ENCODE peak calls at places on chromosomes 11 and 22, in nine cellular contexts. One of them, this sample, is unnamed.

GRCh38 chr11:126564588-126564987 is 209.1 kb downstream of the ST3GAL4 start:
- DNase-seq in ureter: no peak
- DNase-seq in amniotic stem cell: no peak
- DNase-seq in AG09319: no peak
- DNase-seq in Right ventricle myocardium superior: no peak
- DNase-seq in T follicular helper cell: no peak
- DNase-seq in central memory CD4-positive, alpha-beta T cell: no peak
- DNase-seq in endothelial cell: peak; percentile 31
- DNase-seq in Peyer's patch: no peak
- DNase-seq in this sample: no peak

GRCh38 chr22:20316217-20316843 is 3.5 kb downstream of the DGCR6L start:
- DNase-seq in amniotic stem cell: no peak
- DNase-seq in central memory CD4-positive, alpha-beta T cell: no peak
- DNase-seq in ureter: peak; percentile 40
- DNase-seq in AG09319: no peak
- DNase-seq in Peyer's patch: no peak
- DNase-seq in T follicular helper cell: no peak
- DNase-seq in endothelial cell: peak; percentile 3
- DNase-seq in Right ventricle myocardium superior: peak; percentile 27
- DNase-seq in this sample: no peak

GRCh38 chr11:7667460-7667859 is 5.8 kb downstream of the CYB5R2 start:
- DNase-seq in T follicular helper cell: no peak
- DNase-seq in Peyer's patch: no peak
- DNase-seq in ureter: no peak
- DNase-seq in endothelial cell: no peak
- DNase-seq in Right ventricle myocardium superior: no peak
- DNase-seq in amniotic stem cell: no peak
- DNase-seq in AG09319: no peak
- DNase-seq in central memory CD4-positive, alpha-beta T cell: no peak
- DNase-seq in this sample: no peak

GRCh38 chr11:38460901-38461300 is 1862.9 kb upstream of the RAG2 start:
- DNase-seq in central memory CD4-positive, alpha-beta T cell: no peak
- DNase-seq in Peyer's patch: no peak
- DNase-seq in ureter: peak; percentile 62
- DNase-seq in endothelial cell: no peak
- DNase-seq in T follicular helper cell: no peak
- DNase-seq in amniotic stem cell: no peak
- DNase-seq in AG09319: peak; percentile 42
- DNase-seq in Right ventricle myocardium superior: no peak
- DNase-seq in this sample: peak; percentile 1

GRCh38 chr11:12871788-12872321 is 137.3 kb upstream of the RASSF10 start:
- DNase-seq in Right ventricle myocardium superior: no peak
- DNase-seq in AG09319: no peak
- DNase-seq in amniotic stem cell: no peak
- DNase-seq in Peyer's patch: no peak
- DNase-seq in ureter: no peak
- DNase-seq in T follicular helper cell: no peak
- DNase-seq in central memory CD4-positive, alpha-beta T cell: no peak
- DNase-seq in endothelial cell: no peak
- DNase-seq in this sample: peak; percentile 67

GRCh38 chr11:106021181-106021966 is 666 bp downstream of the MSANTD4 start:
- DNase-seq in ureter: peak; percentile 41
- DNase-seq in AG09319: no peak
- DNase-seq in Peyer's patch: peak; percentile 27
- DNase-seq in Right ventricle myocardium superior: no peak
- DNase-seq in T follicular helper cell: no peak
- DNase-seq in central memory CD4-positive, alpha-beta T cell: no peak
- DNase-seq in amniotic stem cell: no peak
- DNase-seq in endothelial cell: no peak
- DNase-seq in this sample: peak; percentile 19

GRCh38 chr22:42964994-42965699 is 49.8 kb downstream of the PACSIN2 start:
- DNase-seq in central memory CD4-positive, alpha-beta T cell: no peak
- DNase-seq in endothelial cell: no peak
- DNase-seq in ureter: no peak
- DNase-seq in Right ventricle myocardium superior: no peak
- DNase-seq in T follicular helper cell: no peak
- DNase-seq in amniotic stem cell: no peak
- DNase-seq in Peyer's patch: no peak
- DNase-seq in AG09319: no peak
- DNase-seq in this sample: no peak

GRCh38 chr11:130801287-130802146 is 114.8 kb downstream of the SNX19 start:
- DNase-seq in T follicular helper cell: no peak
- DNase-seq in endothelial cell: no peak
- DNase-seq in amniotic stem cell: no peak
- DNase-seq in ureter: no peak
- DNase-seq in Peyer's patch: no peak
- DNase-seq in central memory CD4-positive, alpha-beta T cell: no peak
- DNase-seq in AG09319: no peak
- DNase-seq in Right ventricle myocardium superior: no peak
- DNase-seq in this sample: peak; percentile 92

GRCh38 chr22:20297414-20298109 is 22.3 kb downstream of the DGCR6L start:
- DNase-seq in AG09319: no peak
- DNase-seq in ureter: no peak
- DNase-seq in endothelial cell: no peak
- DNase-seq in amniotic stem cell: no peak
- DNase-seq in central memory CD4-positive, alpha-beta T cell: no peak
- DNase-seq in Right ventricle myocardium superior: no peak
- DNase-seq in T follicular helper cell: no peak
- DNase-seq in Peyer's patch: no peak
- DNase-seq in this sample: no peak

GRCh38 chr22:49925525-49926128 is 7.2 kb downstream of the CRELD2 start:
- DNase-seq in endothelial cell: no peak
- DNase-seq in central memory CD4-positive, alpha-beta T cell: peak; percentile 85
- DNase-seq in ureter: no peak
- DNase-seq in AG09319: no peak
- DNase-seq in Right ventricle myocardium superior: no peak
- DNase-seq in amniotic stem cell: no peak
- DNase-seq in T follicular helper cell: peak; percentile 69
- DNase-seq in Peyer's patch: peak; percentile 85
- DNase-seq in this sample: no peak

GRCh38 chr11:113690619-113691569 is 15.2 kb downstream of the TMPRSS5 start:
- DNase-seq in ureter: peak; percentile 67
- DNase-seq in endothelial cell: peak; percentile 51
- DNase-seq in amniotic stem cell: no peak
- DNase-seq in Peyer's patch: no peak
- DNase-seq in T follicular helper cell: no peak
- DNase-seq in central memory CD4-positive, alpha-beta T cell: no peak
- DNase-seq in AG09319: no peak
- DNase-seq in Right ventricle myocardium superior: no peak
- DNase-seq in this sample: peak; percentile 94

GRCh38 chr22:22403306-22403705 is 105.2 kb downstream of the ZNF280B start:
- DNase-seq in Peyer's patch: no peak
- DNase-seq in amniotic stem cell: no peak
- DNase-seq in T follicular helper cell: no peak
- DNase-seq in ureter: no peak
- DNase-seq in AG09319: no peak
- DNase-seq in endothelial cell: no peak
- DNase-seq in Right ventricle myocardium superior: no peak
- DNase-seq in central memory CD4-positive, alpha-beta T cell: no peak
- DNase-seq in this sample: no peak

GRCh38 chr11:12060385-12060980 is 49.9 kb upstream of the MICAL2 start:
- DNase-seq in Right ventricle myocardium superior: no peak
- DNase-seq in endothelial cell: no peak
- DNase-seq in central memory CD4-positive, alpha-beta T cell: no peak
- DNase-seq in T follicular helper cell: no peak
- DNase-seq in AG09319: no peak
- DNase-seq in ureter: peak; percentile 9
- DNase-seq in Peyer's patch: no peak
- DNase-seq in amniotic stem cell: no peak
- DNase-seq in this sample: no peak

GRCh38 chr22:45183974-45184373 is 20.2 kb downstream of the NUP50 start:
- DNase-seq in Peyer's patch: no peak
- DNase-seq in Right ventricle myocardium superior: no peak
- DNase-seq in central memory CD4-positive, alpha-beta T cell: no peak
- DNase-seq in endothelial cell: no peak
- DNase-seq in T follicular helper cell: no peak
- DNase-seq in ureter: no peak
- DNase-seq in AG09319: no peak
- DNase-seq in amniotic stem cell: no peak
- DNase-seq in this sample: no peak

GRCh38 chr11:118746988-118747585 is 43.9 kb downstream of the DDX6 start:
- DNase-seq in AG09319: no peak
- DNase-seq in central memory CD4-positive, alpha-beta T cell: no peak
- DNase-seq in endothelial cell: no peak
- DNase-seq in Right ventricle myocardium superior: no peak
- DNase-seq in ureter: no peak
- DNase-seq in T follicular helper cell: no peak
- DNase-seq in amniotic stem cell: no peak
- DNase-seq in Peyer's patch: no peak
- DNase-seq in this sample: no peak

GRCh38 chr11:92251980-92252379 is 27.4 kb downstream of the FAT3 start:
- DNase-seq in central memory CD4-positive, alpha-beta T cell: no peak
- DNase-seq in endothelial cell: no peak
- DNase-seq in AG09319: no peak
- DNase-seq in Peyer's patch: no peak
- DNase-seq in ureter: no peak
- DNase-seq in amniotic stem cell: no peak
- DNase-seq in T follicular helper cell: no peak
- DNase-seq in Right ventricle myocardium superior: no peak
- DNase-seq in this sample: no peak

GRCh38 chr11:96389604-96390402 is at the start of the genes CCDC82 and JRKL:
- DNase-seq in Right ventricle myocardium superior: peak; percentile 97
- DNase-seq in T follicular helper cell: peak; percentile 98
- DNase-seq in Peyer's patch: peak; percentile 97
- DNase-seq in AG09319: peak; percentile 85
- DNase-seq in central memory CD4-positive, alpha-beta T cell: peak; percentile 96
- DNase-seq in ureter: peak; percentile 98
- DNase-seq in endothelial cell: peak; percentile 97
- DNase-seq in amniotic stem cell: peak; percentile 85
- DNase-seq in this sample: peak; percentile 94

GRCh38 chr22:37865510-37865909 is 16.3 kb downstream of the EIF3L start:
- DNase-seq in endothelial cell: no peak
- DNase-seq in T follicular helper cell: no peak
- DNase-seq in ureter: no peak
- DNase-seq in AG09319: no peak
- DNase-seq in Right ventricle myocardium superior: no peak
- DNase-seq in Peyer's patch: no peak
- DNase-seq in amniotic stem cell: no peak
- DNase-seq in central memory CD4-positive, alpha-beta T cell: no peak
- DNase-seq in this sample: no peak

GRCh38 chr11:112834277-112834755 is 126.9 kb upstream of the NCAM1 start:
- DNase-seq in ureter: peak; percentile 52
- DNase-seq in central memory CD4-positive, alpha-beta T cell: no peak
- DNase-seq in T follicular helper cell: no peak
- DNase-seq in amniotic stem cell: no peak
- DNase-seq in Right ventricle myocardium superior: peak; percentile 79
- DNase-seq in Peyer's patch: no peak
- DNase-seq in AG09319: no peak
- DNase-seq in endothelial cell: no peak
- DNase-seq in this sample: no peak

GRCh38 chr22:26170795-26171194 is 1.5 kb downstream of the SEZ6L start:
- DNase-seq in endothelial cell: peak; percentile 52
- DNase-seq in amniotic stem cell: no peak
- DNase-seq in ureter: no peak
- DNase-seq in Right ventricle myocardium superior: peak; percentile 40
- DNase-seq in Peyer's patch: no peak
- DNase-seq in T follicular helper cell: no peak
- DNase-seq in central memory CD4-positive, alpha-beta T cell: no peak
- DNase-seq in AG09319: no peak
- DNase-seq in this sample: no peak

GRCh38 chr11:128399186-128399585 is 188.2 kb downstream of the ETS1 start:
- DNase-seq in central memory CD4-positive, alpha-beta T cell: no peak
- DNase-seq in AG09319: peak; percentile 57
- DNase-seq in amniotic stem cell: no peak
- DNase-seq in endothelial cell: no peak
- DNase-seq in T follicular helper cell: no peak
- DNase-seq in ureter: no peak
- DNase-seq in Right ventricle myocardium superior: no peak
- DNase-seq in Peyer's patch: no peak
- DNase-seq in this sample: peak; percentile 62

GRCh38 chr11:61848631-61849030 is 20.5 kb downstream of the FADS2 start:
- DNase-seq in T follicular helper cell: no peak
- DNase-seq in ureter: no peak
- DNase-seq in AG09319: no peak
- DNase-seq in endothelial cell: no peak
- DNase-seq in central memory CD4-positive, alpha-beta T cell: no peak
- DNase-seq in Right ventricle myocardium superior: no peak
- DNase-seq in amniotic stem cell: no peak
- DNase-seq in Peyer's patch: no peak
- DNase-seq in this sample: no peak

GRCh38 chr22:45468872-45469572 is 33.7 kb upstream of the FBLN1 start:
- DNase-seq in ureter: no peak
- DNase-seq in endothelial cell: no peak
- DNase-seq in Right ventricle myocardium superior: no peak
- DNase-seq in Peyer's patch: no peak
- DNase-seq in central memory CD4-positive, alpha-beta T cell: no peak
- DNase-seq in AG09319: no peak
- DNase-seq in amniotic stem cell: peak; percentile 62
- DNase-seq in T follicular helper cell: no peak
- DNase-seq in this sample: peak; percentile 33

GRCh38 chr11:95067828-95068244 is 1.1 kb downstream of the SRSF8 start:
- DNase-seq in ureter: peak; percentile 61
- DNase-seq in AG09319: no peak
- DNase-seq in endothelial cell: no peak
- DNase-seq in Peyer's patch: no peak
- DNase-seq in Right ventricle myocardium superior: no peak
- DNase-seq in T follicular helper cell: no peak
- DNase-seq in amniotic stem cell: peak; percentile 52
- DNase-seq in central memory CD4-positive, alpha-beta T cell: peak; percentile 49
- DNase-seq in this sample: no peak

GRCh38 chr11:130070829-130071205 is 1.1 kb downstream of the APLP2 start:
- DNase-seq in endothelial cell: peak; percentile 36
- DNase-seq in T follicular helper cell: no peak
- DNase-seq in AG09319: no peak
- DNase-seq in amniotic stem cell: no peak
- DNase-seq in Peyer's patch: no peak
- DNase-seq in ureter: no peak
- DNase-seq in central memory CD4-positive, alpha-beta T cell: no peak
- DNase-seq in Right ventricle myocardium superior: peak; percentile 49
- DNase-seq in this sample: peak; percentile 9

GRCh38 chr11:102389253-102389652 is 42.2 kb downstream of the BIRC2 start:
- DNase-seq in Peyer's patch: no peak
- DNase-seq in endothelial cell: no peak
- DNase-seq in central memory CD4-positive, alpha-beta T cell: no peak
- DNase-seq in AG09319: no peak
- DNase-seq in amniotic stem cell: no peak
- DNase-seq in Right ventricle myocardium superior: no peak
- DNase-seq in T follicular helper cell: no peak
- DNase-seq in ureter: no peak
- DNase-seq in this sample: no peak

GRCh38 chr22:24805790-24806662 is at the start of gene SGSM1:
- DNase-seq in T follicular helper cell: peak; percentile 57
- DNase-seq in ureter: peak; percentile 71
- DNase-seq in AG09319: no peak
- DNase-seq in central memory CD4-positive, alpha-beta T cell: peak; percentile 71
- DNase-seq in endothelial cell: peak; percentile 88
- DNase-seq in Peyer's patch: peak; percentile 58
- DNase-seq in amniotic stem cell: no peak
- DNase-seq in Right ventricle myocardium superior: peak; percentile 89
- DNase-seq in this sample: peak; percentile 58

GRCh38 chr22:21446827-21447690 is 20.1 kb upstream of the TMEM191C start:
- DNase-seq in AG09319: no peak
- DNase-seq in Peyer's patch: no peak
- DNase-seq in central memory CD4-positive, alpha-beta T cell: no peak
- DNase-seq in amniotic stem cell: no peak
- DNase-seq in Right ventricle myocardium superior: peak; percentile 30
- DNase-seq in endothelial cell: peak; percentile 2
- DNase-seq in T follicular helper cell: no peak
- DNase-seq in ureter: peak; percentile 32
- DNase-seq in this sample: no peak

GRCh38 chr11:76288166-76288978 is 82.1 kb upstream of the WNT11 start:
- DNase-seq in central memory CD4-positive, alpha-beta T cell: peak; percentile 17
- DNase-seq in ureter: no peak
- DNase-seq in T follicular helper cell: peak; percentile 4
- DNase-seq in AG09319: no peak
- DNase-seq in endothelial cell: peak; percentile 14
- DNase-seq in Right ventricle myocardium superior: no peak
- DNase-seq in Peyer's patch: no peak
- DNase-seq in amniotic stem cell: no peak
- DNase-seq in this sample: no peak

GRCh38 chr11:16605440-16605970 is 132.9 kb upstream of the C11orf58 start:
- DNase-seq in Peyer's patch: no peak
- DNase-seq in AG09319: no peak
- DNase-seq in ureter: peak; percentile 45
- DNase-seq in central memory CD4-positive, alpha-beta T cell: no peak
- DNase-seq in amniotic stem cell: peak; percentile 35
- DNase-seq in endothelial cell: peak; percentile 47
- DNase-seq in Right ventricle myocardium superior: peak; percentile 53
- DNase-seq in T follicular helper cell: no peak
- DNase-seq in this sample: no peak

GRCh38 chr11:18277560-18278271 is 11.7 kb downstream of the SAA1 start:
- DNase-seq in Peyer's patch: no peak
- DNase-seq in ureter: no peak
- DNase-seq in amniotic stem cell: no peak
- DNase-seq in AG09319: no peak
- DNase-seq in endothelial cell: no peak
- DNase-seq in T follicular helper cell: no peak
- DNase-seq in central memory CD4-positive, alpha-beta T cell: no peak
- DNase-seq in Right ventricle myocardium superior: no peak
- DNase-seq in this sample: no peak

This sample was measured in RPMI7951.